ENCODE peak calls at places on chromosomes 12 and 14, in seven cellular contexts. H is foreskin keratinocyte, N is A549, B is GM10248, G is PC-3, W is SK-N-SH, L is endothelial cell of umbilical vein. Z is an unnamed sample.

GRCh38 chr12:109261087-109261486 is 48.0 kb downstream of the FOXN4 start:
- DNase-seq in W (no peak), L (no peak), N (no peak), G (no peak), H (no peak), B (no peak), Z (no peak)

GRCh38 chr14:89753828-89754439 is 200.6 kb downstream of the EFCAB11 start:
- DNase-seq in N (no peak), B (no peak), H (no peak), W (no peak), G (no peak), L (no peak), Z (no peak)

GRCh38 chr12:74945771-74946198 is 263.9 kb downstream of the KCNC2 start:
- DNase-seq in G (peak), L (no peak), W (no peak), B (no peak), H (peak), N (peak), Z (no peak)

GRCh38 chr14:52692248-52692962 is 3.0 kb downstream of the ERO1A start:
- DNase-seq in L (no peak), H (no peak), W (peak), B (no peak), G (no peak), N (no peak), Z (no peak)

GRCh38 chr12:125247477-125247876 is 182.2 kb downstream of the AACS start:
- DNase-seq in N (peak), L (no peak), B (no peak), W (peak), G (no peak), H (no peak), Z (no peak)

GRCh38 chr12:125272252-125272980 is 207.2 kb downstream of the AACS start:
- DNase-seq in H (no peak), N (no peak), W (no peak), G (no peak), B (no peak), L (no peak), Z (no peak)

GRCh38 chr12:124452576-124453391 is 114.6 kb downstream of the NCOR2 start:
- DNase-seq in W (no peak), H (no peak), B (no peak), L (no peak), G (no peak), N (no peak), Z (no peak)

GRCh38 chr12:80045594-80045993 is 53.7 kb upstream of the OTOGL start:
- DNase-seq in L (no peak), H (peak), N (no peak), G (peak), W (no peak), B (no peak), Z (no peak)

GRCh38 chr14:70821916-70822705 is 12.8 kb upstream of the MAP3K9 start:
- DNase-seq in L (peak), H (no peak), N (peak), B (peak), W (peak), G (peak), Z (no peak)

GRCh38 chr14:59629384-59630158 is 53.0 kb upstream of the CCDC175 start:
- DNase-seq in G (no peak), H (no peak), L (no peak), N (no peak), B (no peak), W (peak), Z (no peak)

GRCh38 chr14:58717211-58717610 is 79.4 kb downstream of the DACT1 start:
- DNase-seq in H (no peak), N (no peak), B (no peak), L (no peak), W (no peak), G (no peak), Z (no peak)

GRCh38 chr14:61489002-61489401 is 167.6 kb downstream of the PRKCH start:
- DNase-seq in N (peak), B (no peak), L (no peak), W (no peak), G (no peak), H (no peak), Z (no peak)

GRCh38 chr12:106078358-106079025 is 60.3 kb downstream of the NUAK1 start:
- DNase-seq in B (no peak), W (no peak), H (no peak), L (peak), G (peak), N (peak), Z (no peak)

GRCh38 chr14:55701638-55702037 is 121.6 kb downstream of the KTN1 start:
- DNase-seq in G (peak), H (peak), B (peak), N (peak), W (no peak), L (no peak), Z (no peak)

GRCh38 chr14:89365071-89365801 is 51.8 kb downstream of the FOXN3 start:
- DNase-seq in B (peak), H (no peak), N (no peak), L (no peak), G (no peak), W (no peak), Z (peak)

DNA sequence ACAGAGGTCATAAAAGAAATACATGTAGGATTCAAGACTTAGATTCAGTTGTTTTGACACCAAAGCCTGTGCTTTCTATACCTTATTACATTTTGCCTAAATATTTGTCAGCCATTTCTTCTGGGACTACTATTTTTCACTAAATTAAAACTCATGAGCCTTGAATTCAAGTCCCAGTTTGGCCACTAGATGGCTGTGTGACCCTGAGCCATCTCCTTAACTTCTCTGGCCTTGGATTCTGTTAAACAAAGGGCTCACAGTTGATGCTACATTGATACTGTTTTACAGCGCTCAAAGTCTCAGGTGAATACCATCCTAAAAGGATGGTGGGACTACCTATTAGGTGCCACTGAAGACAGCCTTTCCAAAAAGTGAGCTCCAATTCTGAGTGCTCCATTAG is 39.6 kb upstream of the CCDC198 start:
- DNase-seq in B (no peak), L (no peak), N (peak), W (no peak), G (peak), H (peak), Z (no peak)
- TF ChIP-seq CTCF in B (no peak), L (no peak), N (peak), W (peak), G (peak), H (peak), Z (no peak)

GRCh38 chr14:104895207-104895785 is 29.4 kb upstream of the PLD4 start:
- DNase-seq in H (no peak), N (no peak), L (no peak), B (no peak), G (no peak), W (no peak), Z (no peak)
- TF ChIP-seq CTCF in H (no peak), N (no peak), L (no peak), B (no peak), G (peak), W (peak), Z (no peak)

GRCh38 chr14:81668626-81669274 is 135.1 kb upstream of the SEL1L start:
- DNase-seq in N (no peak), H (no peak), L (no peak), W (no peak), B (no peak), G (no peak), Z (no peak)
- TF ChIP-seq CTCF in N (no peak), H (no peak), L (no peak), W (no peak), B (no peak), G (no peak), Z (no peak)

GRCh38 chr12:55743131-55743921 is 404 bp downstream of the GDF11 start:
- DNase-seq in L (peak), G (peak), N (peak), B (peak), W (peak), H (no peak), Z (no peak)

GRCh38 chr12:55743967-55744931 is 1.3 kb downstream of the GDF11 start:
- DNase-seq in W (peak), H (no peak), L (peak), G (no peak), B (no peak), N (no peak), Z (no peak)

GRCh38 chr12:55745361-55746146 is 2.6 kb downstream of the GDF11 start:
- DNase-seq in L (no peak), N (no peak), G (no peak), H (no peak), B (no peak), W (peak), Z (no peak)

GRCh38 chr12:55741978-55742377 is 944 bp upstream of the GDF11 start:
- DNase-seq in N (no peak), L (no peak), W (no peak), B (no peak), H (no peak), G (no peak), Z (no peak)

DNA sequence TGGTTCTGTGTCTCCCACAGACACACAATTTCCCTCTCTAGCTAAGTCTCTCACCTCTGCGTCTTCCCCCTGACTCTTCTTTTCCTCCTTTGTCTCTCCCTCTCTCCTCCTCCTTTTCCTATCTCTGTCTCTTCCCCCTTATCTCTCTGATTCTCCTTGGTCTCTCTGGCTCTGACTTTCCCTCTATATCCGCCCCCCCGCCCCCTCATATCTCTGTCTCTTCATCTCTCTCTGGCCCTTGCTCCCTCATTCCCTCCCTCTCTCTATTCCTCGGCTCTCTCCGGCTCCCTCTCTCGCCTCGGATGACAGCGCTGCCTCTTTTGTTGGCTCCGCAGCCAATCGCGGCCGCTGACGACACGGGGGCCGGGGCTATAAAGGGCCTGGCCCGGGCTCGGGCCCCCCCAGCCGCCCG is at the start of gene GDF11:
- DNase-seq in W (no peak), H (no peak), L (peak), B (peak), G (peak), N (peak), Z (no peak)
- TF ChIP-seq CTCF in W (no peak), H (no peak), L (no peak), B (no peak), G (no peak), N (no peak), Z (no peak)

GRCh38 chr12:100075598-100075997 is 67.1 kb downstream of the BLTP3B start:
- DNase-seq in N (no peak), L (no peak), G (peak), H (peak), B (no peak), W (no peak), Z (no peak)

GRCh38 chr12:100083308-100083707 is 59.4 kb downstream of the BLTP3B start:
- DNase-seq in W (no peak), H (no peak), L (no peak), G (no peak), B (no peak), N (no peak), Z (no peak)

GRCh38 chr12:100077367-100077766 is 65.3 kb downstream of the BLTP3B start:
- DNase-seq in W (peak), B (no peak), L (no peak), G (peak), H (no peak), N (peak), Z (no peak)
- TF ChIP-seq CTCF in W (no peak), B (no peak), L (no peak), G (peak), H (no peak), N (no peak), Z (no peak)

GRCh38 chr12:30700216-30700900 is 4.7 kb upstream of the IPO8 start:
- DNase-seq in G (peak), H (no peak), L (peak), B (no peak), W (no peak), N (no peak), Z (no peak)
- TF ChIP-seq CTCF in G (no peak), H (no peak), L (no peak), B (no peak), W (no peak), N (no peak), Z (no peak)

GRCh38 chr14:94636744-94637412 is 24.7 kb downstream of the SERPINA3 start:
- DNase-seq in G (no peak), W (no peak), N (peak), L (no peak), B (no peak), H (no peak), Z (no peak)
- TF ChIP-seq CTCF in G (no peak), W (no peak), N (peak), L (no peak), B (no peak), H (peak), Z (no peak)

DNA sequence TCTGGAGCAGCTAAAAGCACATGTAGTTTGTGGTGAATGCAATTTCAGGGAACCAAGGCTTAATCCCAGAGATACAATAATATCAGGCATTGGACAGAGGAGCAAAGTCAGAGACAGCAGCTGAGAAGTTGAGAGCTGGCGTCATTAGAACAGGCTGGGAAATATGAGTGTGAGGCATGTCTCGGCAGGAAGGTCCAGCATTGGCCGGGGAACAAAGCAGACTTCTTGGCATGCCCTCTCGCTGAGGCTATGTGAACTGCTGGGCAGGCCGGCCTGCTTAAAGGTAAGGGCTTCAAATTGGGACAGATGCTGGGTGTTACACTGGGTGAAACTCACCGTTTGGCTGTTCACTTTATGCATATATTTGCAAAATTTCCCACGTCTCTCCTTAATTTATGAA is 125.4 kb downstream of the CAND1 start:
- DNase-seq in G (no peak), N (no peak), H (peak), B (no peak), L (peak), W (no peak), Z (no peak)
- TF ChIP-seq CTCF in G (no peak), N (no peak), H (peak), B (no peak), L (no peak), W (no peak), Z (no peak)

Z was measured in CD14-positive monocyte.